ENCODE peak calls at places on chromosome 9, in seven cellular contexts. One of them, this sample, is unnamed.

GRCh38 chr9:87436694-87437093 is 61.0 kb upstream of the DAPK1 start:
- DNase-seq in HCT116: no peak
- DNase-seq in spleen: no peak
- DNase-seq in fibroblast of lung: peak; percentile 45
- DNase-seq in endothelial cell: no peak
- DNase-seq in tibial nerve: no peak
- DNase-seq in foreskin fibroblast: no peak
- DNase-seq in this sample: no peak

GRCh38 chr9:110479481-110479880 is 100.1 kb downstream of the SVEP1 start:
- DNase-seq in foreskin fibroblast: no peak
- DNase-seq in endothelial cell: no peak
- DNase-seq in tibial nerve: no peak
- DNase-seq in spleen: no peak
- DNase-seq in HCT116: no peak
- DNase-seq in fibroblast of lung: no peak
- DNase-seq in this sample: no peak

GRCh38 chr9:12973702-12974101 is 198.9 kb downstream of the LURAP1L start:
- DNase-seq in foreskin fibroblast: peak; percentile 25
- DNase-seq in HCT116: no peak
- DNase-seq in fibroblast of lung: peak; percentile 59
- DNase-seq in tibial nerve: no peak
- DNase-seq in spleen: no peak
- DNase-seq in endothelial cell: no peak
- DNase-seq in this sample: peak; percentile 17

GRCh38 chr9:978117-978830 is 1.8 kb downstream of the DMRT3 start:
- DNase-seq in HCT116: no peak
- DNase-seq in fibroblast of lung: no peak
- DNase-seq in tibial nerve: no peak
- DNase-seq in foreskin fibroblast: no peak
- DNase-seq in endothelial cell: no peak
- DNase-seq in spleen: no peak
- DNase-seq in this sample: no peak

GRCh38 chr9:127629468-127630081 is 17.5 kb downstream of the STXBP1 start:
- DNase-seq in endothelial cell: no peak
- DNase-seq in fibroblast of lung: peak; percentile 27
- DNase-seq in foreskin fibroblast: peak; percentile 16
- DNase-seq in HCT116: no peak
- DNase-seq in spleen: peak; percentile 60
- DNase-seq in tibial nerve: no peak
- DNase-seq in this sample: no peak

GRCh38 chr9:131733601-131734061 is 6.2 kb downstream of the RAPGEF1 start:
- DNase-seq in HCT116: no peak
- DNase-seq in tibial nerve: no peak
- DNase-seq in foreskin fibroblast: peak; percentile 82
- DNase-seq in spleen: no peak
- DNase-seq in fibroblast of lung: peak; percentile 99
- DNase-seq in endothelial cell: no peak
- DNase-seq in this sample: no peak

GRCh38 chr9:5884191-5884590 is 6.5 kb upstream of the MLANA start:
- DNase-seq in foreskin fibroblast: no peak
- DNase-seq in fibroblast of lung: peak; percentile 2
- DNase-seq in tibial nerve: no peak
- DNase-seq in spleen: no peak
- DNase-seq in endothelial cell: no peak
- DNase-seq in HCT116: no peak
- DNase-seq in this sample: no peak

GRCh38 chr9:95138474-95138873 is 179.0 kb downstream of the FANCC start:
- DNase-seq in spleen: no peak
- DNase-seq in fibroblast of lung: peak; percentile 51
- DNase-seq in HCT116: no peak
- DNase-seq in foreskin fibroblast: no peak
- DNase-seq in endothelial cell: no peak
- DNase-seq in tibial nerve: no peak
- DNase-seq in this sample: no peak

GRCh38 chr9:112033237-112034215 is 136.9 kb downstream of the UGCG start:
- DNase-seq in HCT116: no peak
- DNase-seq in tibial nerve: no peak
- DNase-seq in foreskin fibroblast: no peak
- DNase-seq in spleen: no peak
- DNase-seq in endothelial cell: no peak
- DNase-seq in fibroblast of lung: no peak
- DNase-seq in this sample: no peak

GRCh38 chr9:4923580-4924544 is 61.2 kb upstream of the JAK2 start:
- DNase-seq in spleen: no peak
- DNase-seq in fibroblast of lung: peak; percentile 19
- DNase-seq in foreskin fibroblast: peak; percentile 54
- DNase-seq in endothelial cell: no peak
- DNase-seq in tibial nerve: no peak
- DNase-seq in HCT116: no peak
- DNase-seq in this sample: no peak

GRCh38 chr9:134434896-134435506 is 108.7 kb downstream of the RXRA start:
- DNase-seq in HCT116: no peak
- DNase-seq in fibroblast of lung: peak; percentile 96
- DNase-seq in spleen: peak; percentile 88
- DNase-seq in tibial nerve: peak; percentile 96
- DNase-seq in foreskin fibroblast: peak; percentile 99
- DNase-seq in endothelial cell: no peak
- DNase-seq in this sample: peak; percentile 54

GRCh38 chr9:20640331-20641187 is 18.3 kb upstream of the MLLT3 start:
- DNase-seq in spleen: peak; percentile 91
- DNase-seq in foreskin fibroblast: peak; percentile 67
- DNase-seq in endothelial cell: no peak
- DNase-seq in tibial nerve: no peak
- DNase-seq in HCT116: no peak
- DNase-seq in fibroblast of lung: peak; percentile 62
- DNase-seq in this sample: peak; percentile 48

GRCh38 chr9:17472126-17472525 is 106.7 kb upstream of the SH3GL2 start:
- DNase-seq in foreskin fibroblast: no peak
- DNase-seq in tibial nerve: no peak
- DNase-seq in endothelial cell: no peak
- DNase-seq in fibroblast of lung: peak; percentile 42
- DNase-seq in spleen: no peak
- DNase-seq in HCT116: no peak
- DNase-seq in this sample: no peak

GRCh38 chr9:34664281-34665108 is 2.0 kb upstream of the CCL27 start:
- DNase-seq in endothelial cell: peak; percentile 87
- DNase-seq in tibial nerve: peak; percentile 70
- DNase-seq in fibroblast of lung: peak; percentile 53
- DNase-seq in HCT116: peak; percentile 75
- DNase-seq in foreskin fibroblast: peak; percentile 87
- DNase-seq in spleen: peak; percentile 85
- DNase-seq in this sample: peak; percentile 84

GRCh38 chr9:130443456-130443801 is 1.3 kb upstream of the ASS1 start:
- DNase-seq in fibroblast of lung: no peak
- DNase-seq in foreskin fibroblast: no peak
- DNase-seq in HCT116: no peak
- DNase-seq in spleen: no peak
- DNase-seq in tibial nerve: no peak
- DNase-seq in endothelial cell: no peak
- DNase-seq in this sample: no peak

GRCh38 chr9:76445976-76446375 is 13.0 kb upstream of the GCNT1 start:
- DNase-seq in spleen: no peak
- DNase-seq in foreskin fibroblast: no peak
- DNase-seq in endothelial cell: no peak
- DNase-seq in fibroblast of lung: peak; percentile 17
- DNase-seq in HCT116: no peak
- DNase-seq in tibial nerve: no peak
- DNase-seq in this sample: no peak

GRCh38 chr9:136015656-136016055 is 54.5 kb upstream of the UBAC1 start:
- DNase-seq in HCT116: no peak
- DNase-seq in endothelial cell: no peak
- DNase-seq in fibroblast of lung: no peak
- DNase-seq in spleen: peak; percentile 59
- DNase-seq in tibial nerve: no peak
- DNase-seq in foreskin fibroblast: no peak
- DNase-seq in this sample: no peak

GRCh38 chr9:98236881-98237487 is 18.5 kb downstream of the TBC1D2 start:
- DNase-seq in foreskin fibroblast: no peak
- DNase-seq in tibial nerve: no peak
- DNase-seq in endothelial cell: no peak
- DNase-seq in spleen: no peak
- DNase-seq in HCT116: no peak
- DNase-seq in fibroblast of lung: no peak
- DNase-seq in this sample: no peak

GRCh38 chr9:3180696-3181048 is 336.8 kb upstream of the PUM3 start:
- DNase-seq in endothelial cell: no peak
- DNase-seq in spleen: no peak
- DNase-seq in fibroblast of lung: no peak
- DNase-seq in tibial nerve: no peak
- DNase-seq in HCT116: no peak
- DNase-seq in foreskin fibroblast: no peak
- DNase-seq in this sample: no peak

GRCh38 chr9:17520264-17521058 is 58.4 kb upstream of the SH3GL2 start:
- DNase-seq in endothelial cell: no peak
- DNase-seq in foreskin fibroblast: no peak
- DNase-seq in spleen: no peak
- DNase-seq in fibroblast of lung: no peak
- DNase-seq in tibial nerve: no peak
- DNase-seq in HCT116: no peak
- DNase-seq in this sample: no peak

GRCh38 chr9:133367221-133367620 is 8.6 kb downstream of the SURF4 start:
- DNase-seq in tibial nerve: no peak
- DNase-seq in HCT116: no peak
- DNase-seq in foreskin fibroblast: no peak
- DNase-seq in spleen: no peak
- DNase-seq in fibroblast of lung: no peak
- DNase-seq in endothelial cell: no peak
- DNase-seq in this sample: no peak

GRCh38 chr9:96057155-96057554 is 181.7 kb downstream of the ERCC6L2 start:
- DNase-seq in foreskin fibroblast: peak; percentile 46
- DNase-seq in fibroblast of lung: no peak
- DNase-seq in tibial nerve: no peak
- DNase-seq in endothelial cell: no peak
- DNase-seq in HCT116: no peak
- DNase-seq in spleen: no peak
- DNase-seq in this sample: no peak

GRCh38 chr9:89470239-89470638 is 27.7 kb downstream of the SEMA4D start:
- DNase-seq in fibroblast of lung: no peak
- DNase-seq in foreskin fibroblast: no peak
- DNase-seq in endothelial cell: no peak
- DNase-seq in spleen: no peak
- DNase-seq in tibial nerve: no peak
- DNase-seq in HCT116: no peak
- DNase-seq in this sample: no peak

GRCh38 chr9:74609671-74610416 is 112.7 kb downstream of the RORB start:
- DNase-seq in fibroblast of lung: no peak
- DNase-seq in foreskin fibroblast: no peak
- DNase-seq in endothelial cell: no peak
- DNase-seq in tibial nerve: no peak
- DNase-seq in spleen: no peak
- DNase-seq in HCT116: no peak
- DNase-seq in this sample: peak; percentile 1
- TF ChIP-seq CTCF in fibroblast of lung: no peak
- TF ChIP-seq CTCF in foreskin fibroblast: no peak
- TF ChIP-seq CTCF in endothelial cell: no peak
- TF ChIP-seq CTCF in tibial nerve: no peak
- TF ChIP-seq CTCF in spleen: no peak
- TF ChIP-seq CTCF in HCT116: no peak
- TF ChIP-seq CTCF in this sample: no peak

DNA sequence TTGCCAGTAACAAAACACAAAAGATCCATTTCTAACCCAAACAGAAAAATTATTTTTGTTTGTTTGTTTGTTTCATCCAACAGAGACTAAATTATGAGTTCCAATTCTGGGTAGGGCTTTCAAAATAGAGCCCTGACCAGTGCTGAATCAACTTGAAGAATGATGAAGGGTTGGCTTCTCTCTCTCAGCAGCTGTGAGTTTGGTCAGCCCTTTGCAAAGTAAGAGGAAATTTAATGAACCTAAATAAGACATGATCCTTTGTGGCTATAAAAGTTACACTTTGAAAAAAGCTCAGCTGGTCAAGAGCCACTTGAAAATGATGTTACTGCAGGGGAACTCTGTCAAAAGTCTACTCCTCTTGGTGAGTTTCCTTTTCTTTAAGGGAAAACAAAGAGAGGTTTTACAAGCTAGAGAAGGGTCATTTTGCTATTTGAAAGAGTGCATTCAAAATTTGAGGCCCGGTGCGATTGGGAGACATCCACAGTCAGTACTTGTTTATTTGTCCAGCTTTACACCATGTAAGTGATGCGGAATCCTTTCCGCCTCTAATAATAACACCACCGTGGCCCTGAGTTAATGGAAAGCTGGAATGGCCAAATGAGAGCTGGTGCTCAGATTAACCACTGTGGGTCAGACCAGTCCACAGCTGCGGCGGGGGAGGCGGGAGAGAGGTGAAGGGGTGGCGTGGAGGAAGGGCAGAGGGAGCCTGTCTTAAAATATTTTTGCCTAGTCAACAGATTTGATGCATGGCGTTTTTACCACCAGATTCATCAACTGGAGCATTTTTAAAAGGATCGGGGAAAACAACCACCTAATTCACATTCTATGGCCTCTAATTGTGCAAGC is 403.9 kb downstream of the TLE4 start:
- DNase-seq in HCT116: no peak
- DNase-seq in endothelial cell: no peak
- DNase-seq in spleen: no peak
- DNase-seq in fibroblast of lung: no peak
- DNase-seq in foreskin fibroblast: no peak
- DNase-seq in tibial nerve: no peak
- DNase-seq in this sample: no peak
- TF ChIP-seq CTCF in HCT116: no peak
- TF ChIP-seq CTCF in endothelial cell: no peak
- TF ChIP-seq CTCF in spleen: no peak
- TF ChIP-seq CTCF in fibroblast of lung: no peak
- TF ChIP-seq CTCF in foreskin fibroblast: no peak
- TF ChIP-seq CTCF in tibial nerve: no peak
- TF ChIP-seq CTCF in this sample: no peak

GRCh38 chr9:68685770-68686169 is 19.3 kb upstream of the PIP5K1B start:
- DNase-seq in fibroblast of lung: no peak
- DNase-seq in endothelial cell: peak; percentile 33
- DNase-seq in tibial nerve: no peak
- DNase-seq in foreskin fibroblast: no peak
- DNase-seq in HCT116: peak; percentile 37
- DNase-seq in spleen: no peak
- DNase-seq in this sample: peak; percentile 9
- TF ChIP-seq CTCF in fibroblast of lung: no peak
- TF ChIP-seq CTCF in endothelial cell: peak; percentile 48
- TF ChIP-seq CTCF in tibial nerve: no peak
- TF ChIP-seq CTCF in foreskin fibroblast: no peak
- TF ChIP-seq CTCF in HCT116: peak; percentile 69
- TF ChIP-seq CTCF in spleen: peak; percentile 49
- TF ChIP-seq CTCF in this sample: peak; percentile 24

DNA sequence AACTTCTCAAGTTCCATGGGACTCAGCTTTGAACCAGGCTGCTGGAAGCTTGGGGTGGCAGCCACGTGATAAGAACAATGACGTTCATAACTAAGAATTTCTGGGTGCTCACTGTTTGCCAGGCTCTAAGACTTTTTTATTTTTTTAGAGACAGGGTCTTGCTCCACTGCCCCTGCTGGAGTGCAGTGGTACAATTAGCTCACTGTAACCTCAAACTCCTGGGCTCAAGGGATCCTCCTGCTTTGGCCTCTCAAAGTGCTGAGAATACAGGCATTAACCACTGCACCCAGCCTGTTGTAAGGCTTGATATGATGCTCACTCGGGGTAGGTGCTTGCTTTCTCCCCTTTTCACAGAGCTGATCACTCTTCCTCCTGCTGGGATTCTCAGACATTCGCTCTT is 38.7 kb downstream of the PTPN3 start:
- DNase-seq in fibroblast of lung: no peak
- DNase-seq in HCT116: no peak
- DNase-seq in endothelial cell: no peak
- DNase-seq in spleen: no peak
- DNase-seq in tibial nerve: no peak
- DNase-seq in foreskin fibroblast: no peak
- DNase-seq in this sample: no peak
- TF ChIP-seq CTCF in fibroblast of lung: no peak
- TF ChIP-seq CTCF in HCT116: peak; percentile 11
- TF ChIP-seq CTCF in endothelial cell: peak; percentile 19
- TF ChIP-seq CTCF in spleen: no peak
- TF ChIP-seq CTCF in tibial nerve: no peak
- TF ChIP-seq CTCF in foreskin fibroblast: no peak
- TF ChIP-seq CTCF in this sample: no peak

This sample was measured in cardiac muscle cell.